ENCODE peak calls at places on chromosomes 2 and 18, in four cellular contexts. One of them, this sample, is unnamed.

GRCh38 chr2:79223539-79223938 is 64.0 kb upstream of the REG3A start:
- DNase-seq in HEK293T: no peak
- DNase-seq in K562: no peak
- DNase-seq in GM12878: no peak
- DNase-seq in this sample: no peak

GRCh38 chr2:56376699-56377665 is 193.2 kb downstream of the CCDC85A start:
- DNase-seq in HEK293T: no peak
- DNase-seq in K562: no peak
- DNase-seq in GM12878: no peak
- DNase-seq in this sample: no peak

GRCh38 chr2:109134741-109135571 is 6.0 kb downstream of the SH3RF3 start:
- DNase-seq in HEK293T: no peak
- DNase-seq in K562: no peak
- DNase-seq in GM12878: no peak
- DNase-seq in this sample: no peak

GRCh38 chr2:26483957-26484565 is 6.1 kb upstream of the OTOF start:
- DNase-seq in HEK293T: no peak
- DNase-seq in K562: no peak
- DNase-seq in GM12878: no peak
- DNase-seq in this sample: no peak

GRCh38 chr2:44168684-44169154 is at the start of gene PPM1B:
- DNase-seq in HEK293T: no peak
- DNase-seq in K562: peak; percentile 97
- DNase-seq in GM12878: no peak
- DNase-seq in this sample: peak; percentile 99

GRCh38 chr2:204364860-204365530 is 180.3 kb upstream of the PARD3B start:
- DNase-seq in HEK293T: no peak
- DNase-seq in K562: no peak
- DNase-seq in GM12878: no peak
- DNase-seq in this sample: no peak

GRCh38 chr18:79528846-79529245 is 133.1 kb downstream of the NFATC1 start:
- DNase-seq in HEK293T: peak; percentile 67
- DNase-seq in K562: peak; percentile 68
- DNase-seq in GM12878: no peak
- DNase-seq in this sample: peak; percentile 81

GRCh38 chr2:109387221-109387735 is 226.5 kb downstream of the SEPTIN10 start:
- DNase-seq in HEK293T: no peak
- DNase-seq in K562: no peak
- DNase-seq in GM12878: no peak
- DNase-seq in this sample: no peak

GRCh38 chr18:25230658-25231326 is 121.2 kb downstream of the ZNF521 start:
- DNase-seq in HEK293T: no peak
- DNase-seq in K562: no peak
- DNase-seq in GM12878: no peak
- DNase-seq in this sample: no peak

GRCh38 chr2:237072067-237072931 is 13.4 kb upstream of the COPS8 start:
- DNase-seq in HEK293T: peak; percentile 66
- DNase-seq in K562: peak; percentile 67
- DNase-seq in GM12878: no peak
- DNase-seq in this sample: peak; percentile 88

GRCh38 chr2:118738524-118739308 is 108.7 kb downstream of the EN1 start:
- DNase-seq in HEK293T: no peak
- DNase-seq in K562: peak; percentile 65
- DNase-seq in GM12878: no peak
- DNase-seq in this sample: no peak

GRCh38 chr2:137115081-137115713 is 349.9 kb downstream of the THSD7B start:
- DNase-seq in HEK293T: no peak
- DNase-seq in K562: no peak
- DNase-seq in GM12878: no peak
- DNase-seq in this sample: no peak

GRCh38 chr2:216519154-216519762 is 20.6 kb downstream of the RPL37A start:
- DNase-seq in HEK293T: peak; percentile 65
- DNase-seq in K562: peak; percentile 50
- DNase-seq in GM12878: no peak
- DNase-seq in this sample: peak; percentile 59

GRCh38 chr2:98656800-98657199 is 48.4 kb downstream of the UNC50 start:
- DNase-seq in HEK293T: no peak
- DNase-seq in K562: no peak
- DNase-seq in GM12878: no peak
- DNase-seq in this sample: no peak

GRCh38 chr2:144467479-144468210 is 52.3 kb downstream of the ZEB2 start:
- DNase-seq in HEK293T: no peak
- DNase-seq in K562: no peak
- DNase-seq in GM12878: no peak
- DNase-seq in this sample: no peak

GRCh38 chr18:55573386-55573785 is 14.6 kb downstream of the TCF4 start:
- DNase-seq in HEK293T: no peak
- DNase-seq in K562: no peak
- DNase-seq in GM12878: no peak
- DNase-seq in this sample: peak; percentile 23

GRCh38 chr2:127593228-127594115 is 52.5 kb upstream of the GPR17 start:
- DNase-seq in HEK293T: no peak
- DNase-seq in K562: no peak
- DNase-seq in GM12878: no peak
- DNase-seq in this sample: no peak

GRCh38 chr18:45161850-45162249 is 453.4 kb upstream of the SLC14A2 start:
- DNase-seq in HEK293T: no peak
- DNase-seq in K562: no peak
- DNase-seq in GM12878: peak; percentile 50
- DNase-seq in this sample: no peak

GRCh38 chr18:58584219-58585127 is 44.4 kb downstream of the ALPK2 start:
- DNase-seq in HEK293T: no peak
- DNase-seq in K562: no peak
- DNase-seq in GM12878: no peak
- DNase-seq in this sample: no peak

GRCh38 chr2:9152975-9153402 is 53.6 kb upstream of the ASAP2 start:
- DNase-seq in HEK293T: peak; percentile 34
- DNase-seq in K562: no peak
- DNase-seq in GM12878: no peak
- DNase-seq in this sample: no peak

GRCh38 chr2:219675206-219675605 is 47.8 kb downstream of the SLC4A3 start:
- DNase-seq in HEK293T: no peak
- DNase-seq in K562: no peak
- DNase-seq in GM12878: no peak
- DNase-seq in this sample: no peak

GRCh38 chr2:24926602-24927252 is 6.7 kb upstream of the ADCY3 start:
- DNase-seq in HEK293T: no peak
- DNase-seq in K562: no peak
- DNase-seq in GM12878: no peak
- DNase-seq in this sample: no peak

GRCh38 chr2:158998486-158999248 is 30.2 kb downstream of the TANC1 start:
- DNase-seq in HEK293T: no peak
- DNase-seq in K562: no peak
- DNase-seq in GM12878: no peak
- DNase-seq in this sample: no peak

GRCh38 chr2:225797394-225797793 is 397.9 kb downstream of the NYAP2 start:
- DNase-seq in HEK293T: no peak
- DNase-seq in K562: no peak
- DNase-seq in GM12878: no peak
- DNase-seq in this sample: no peak

GRCh38 chr2:46431481-46432235 is 47.7 kb upstream of the TMEM247 start:
- DNase-seq in HEK293T: no peak
- DNase-seq in K562: no peak
- DNase-seq in GM12878: no peak
- DNase-seq in this sample: no peak

GRCh38 chr2:15748736-15749323 is 157.2 kb downstream of the DDX1 start:
- DNase-seq in HEK293T: peak; percentile 78
- DNase-seq in K562: peak; percentile 78
- DNase-seq in GM12878: no peak
- DNase-seq in this sample: peak; percentile 86

GRCh38 chr2:12884713-12885282 is 168.1 kb downstream of the TRIB2 start:
- DNase-seq in HEK293T: no peak
- DNase-seq in K562: no peak
- DNase-seq in GM12878: no peak
- DNase-seq in this sample: no peak

GRCh38 chr18:76691800-76692199 is 130.6 kb upstream of the ZNF236 start:
- DNase-seq in HEK293T: no peak
- DNase-seq in K562: no peak
- DNase-seq in GM12878: no peak
- DNase-seq in this sample: no peak

GRCh38 chr2:128300151-128300550 is 18.5 kb downstream of the HS6ST1 start:
- DNase-seq in HEK293T: no peak
- DNase-seq in K562: no peak
- DNase-seq in GM12878: no peak
- DNase-seq in this sample: no peak

GRCh38 chr2:233418052-233418760 is 63.9 kb downstream of the DGKD start:
- DNase-seq in HEK293T: no peak
- DNase-seq in K562: no peak
- DNase-seq in GM12878: no peak
- DNase-seq in this sample: no peak

GRCh38 chr2:8728305-8729015 is 46.6 kb downstream of the ID2 start:
- DNase-seq in HEK293T: no peak
- DNase-seq in K562: no peak
- DNase-seq in GM12878: no peak
- DNase-seq in this sample: no peak

GRCh38 chr2:26173596-26174482 is 951 bp downstream of the GAREM2 start:
- DNase-seq in HEK293T: no peak
- DNase-seq in K562: no peak
- DNase-seq in GM12878: no peak
- DNase-seq in this sample: peak; percentile 42

GRCh38 chr2:3458396-3459184 is 60.7 kb downstream of the ADI1 start:
- DNase-seq in HEK293T: no peak
- DNase-seq in K562: peak; percentile 28
- DNase-seq in GM12878: no peak
- DNase-seq in this sample: no peak
- TF ChIP-seq SP1 in HEK293T: no peak
- TF ChIP-seq SP1 in K562: no peak
- TF ChIP-seq SP1 in GM12878: no peak
- TF ChIP-seq SP1 in this sample: no peak

GRCh38 chr2:120465989-120466703 is 120.2 kb downstream of the INHBB start:
- DNase-seq in HEK293T: no peak
- DNase-seq in K562: no peak
- DNase-seq in GM12878: no peak
- DNase-seq in this sample: peak; percentile 81
- TF ChIP-seq SP1 in HEK293T: no peak
- TF ChIP-seq SP1 in K562: no peak
- TF ChIP-seq SP1 in GM12878: no peak
- TF ChIP-seq SP1 in this sample: peak; percentile 71

DNA sequence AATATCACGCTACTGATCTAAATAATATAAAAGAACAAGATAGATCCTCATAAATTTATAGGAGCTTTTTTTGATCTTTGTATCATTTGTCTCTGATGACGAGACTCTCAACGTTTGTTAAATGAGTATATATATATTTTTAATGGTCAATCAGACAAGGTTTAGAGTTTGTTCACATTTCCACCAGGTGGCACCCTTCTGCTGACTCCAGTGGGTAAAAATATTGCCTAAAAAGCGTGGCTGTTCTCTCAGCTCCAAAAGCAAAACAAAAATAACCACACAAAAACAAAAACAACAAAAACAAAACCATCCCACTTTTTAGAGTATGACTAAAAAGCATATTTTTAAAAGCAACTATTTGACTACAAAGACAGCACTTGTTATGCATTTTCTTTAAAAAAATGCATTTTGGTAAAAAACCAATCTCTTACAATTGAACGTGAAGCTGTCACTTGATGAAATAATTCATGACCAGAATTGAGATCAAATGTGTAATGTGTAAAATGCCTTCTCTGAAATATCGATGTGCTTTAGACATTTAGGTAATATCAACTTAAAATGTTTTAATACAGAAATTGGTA is 723.2 kb downstream of the DPP10 start:
- DNase-seq in HEK293T: no peak
- DNase-seq in K562: no peak
- DNase-seq in GM12878: no peak
- DNase-seq in this sample: no peak
- TF ChIP-seq SP1 in HEK293T: no peak
- TF ChIP-seq SP1 in K562: no peak
- TF ChIP-seq SP1 in GM12878: no peak
- TF ChIP-seq SP1 in this sample: no peak

DNA sequence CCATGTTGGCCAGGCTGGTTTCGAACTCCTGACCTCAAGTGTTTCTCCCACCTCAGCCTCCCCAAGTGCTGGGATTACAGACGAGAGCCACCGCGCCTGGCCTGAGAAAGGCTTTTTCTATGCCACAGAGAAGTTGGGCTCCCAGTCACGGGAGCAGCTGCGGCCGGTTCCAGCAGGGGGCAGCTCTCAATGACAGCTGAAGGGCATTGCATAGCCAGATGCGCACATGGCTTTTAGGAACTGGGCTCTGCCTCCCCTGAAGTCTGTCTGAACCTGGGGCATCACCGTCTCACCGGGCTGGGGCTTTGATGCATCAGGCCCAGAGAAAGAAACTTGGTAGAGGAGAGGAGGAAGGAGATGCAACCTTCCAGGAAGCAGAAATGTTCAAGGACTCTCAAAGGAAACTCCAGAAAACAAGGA is 84.2 kb upstream of the LAPTM4A start:
- DNase-seq in HEK293T: peak; percentile 76
- DNase-seq in K562: peak; percentile 71
- DNase-seq in GM12878: no peak
- DNase-seq in this sample: peak; percentile 82
- TF ChIP-seq SP1 in HEK293T: no peak
- TF ChIP-seq SP1 in K562: no peak
- TF ChIP-seq SP1 in GM12878: no peak
- TF ChIP-seq SP1 in this sample: no peak

DNA sequence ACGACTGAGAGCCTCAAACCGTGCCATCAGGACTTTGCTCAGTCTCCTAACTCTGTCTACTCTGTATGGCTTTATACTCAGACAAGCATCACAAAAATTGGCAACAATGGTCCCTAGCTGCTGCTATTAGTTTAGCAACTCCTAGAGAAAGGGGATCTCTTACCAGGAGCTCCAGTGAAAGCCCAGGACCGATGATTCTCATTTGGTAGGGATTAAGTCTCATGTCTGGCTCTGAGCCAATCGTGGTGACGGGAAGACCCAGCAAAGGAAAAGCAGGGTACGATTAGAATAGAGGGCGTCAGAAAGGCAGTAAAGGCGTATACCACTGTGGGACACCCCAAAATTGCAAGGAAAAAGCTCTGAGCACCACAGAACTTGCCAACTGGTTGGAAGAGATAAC is 129.5 kb downstream of the MTCL1 start:
- DNase-seq in HEK293T: no peak
- DNase-seq in K562: no peak
- DNase-seq in GM12878: no peak
- DNase-seq in this sample: no peak
- TF ChIP-seq SP1 in HEK293T: no peak
- TF ChIP-seq SP1 in K562: no peak
- TF ChIP-seq SP1 in GM12878: no peak
- TF ChIP-seq SP1 in this sample: no peak

This sample was measured in WTC11.